ENCODE peak calls at places on chromosome 22, in eight cellular contexts. X, Y, T, G, N, I, B and H are unnamed samples.

GRCh38 chr22:25013634-25014033 is 61.1 kb downstream of the KIAA1671 start:
- DNase-seq in G (no peak), T (peak; percentile 33), I (no peak), Y (no peak), X (no peak), B (no peak), N (no peak), H (no peak)

GRCh38 chr22:24325105-24325757 is 54.6 kb downstream of the SPECC1L start:
- DNase-seq in Y (peak; percentile 9), X (no peak), B (no peak), G (no peak), N (no peak), T (peak; percentile 97), I (no peak), H (no peak)

GRCh38 chr22:50184004-50184461 is 1.7 kb upstream of the TRABD start:
- DNase-seq in I (peak; percentile 89), Y (no peak), N (no peak), T (peak; percentile 19), B (peak; percentile 90), X (no peak), G (no peak), H (no peak)

GRCh38 chr22:39593061-39593930 is 22.7 kb downstream of the CACNA1I start:
- DNase-seq in X (no peak), T (no peak), N (no peak), Y (no peak), G (peak; percentile 53), I (no peak), B (no peak), H (no peak)

GRCh38 chr22:37147186-37147990 is 2.3 kb downstream of the IL2RB start:
- DNase-seq in T (no peak), B (peak; percentile 31), G (no peak), Y (no peak), I (no peak), N (no peak), X (no peak), H (peak; percentile 37)

GRCh38 chr22:24106385-24107381 is 74.6 kb upstream of the SUSD2 start:
- DNase-seq in Y (peak; percentile 5), G (no peak), X (no peak), I (no peak), N (peak; percentile 16), B (no peak), T (no peak), H (peak; percentile 8)

GRCh38 chr22:23065069-23065451 is 5.3 kb upstream of the GNAZ start:
- DNase-seq in I (no peak), X (no peak), T (no peak), G (no peak), Y (no peak), N (no peak), B (peak; percentile 20), H (no peak)

GRCh38 chr22:50641696-50642607 is 14.0 kb upstream of the ARSA start:
- DNase-seq in B (peak; percentile 55), T (no peak), Y (no peak), I (no peak), G (no peak), X (no peak), N (no peak), H (no peak)

GRCh38 chr22:42408815-42409529 is 23.2 kb downstream of the NFAM1 start:
- DNase-seq in Y (no peak), G (no peak), I (no peak), X (no peak), B (no peak), N (no peak), T (no peak), H (no peak)

GRCh38 chr22:20153945-20154344 is 3.1 kb upstream of the CCDC188 start:
- DNase-seq in G (no peak), B (no peak), I (no peak), Y (no peak), N (no peak), X (no peak), T (no peak), H (no peak)

GRCh38 chr22:41512421-41513194 is 31.7 kb downstream of the POLR3H start:
- DNase-seq in I (no peak), Y (no peak), G (no peak), X (no peak), N (no peak), B (no peak), T (peak; percentile 65), H (no peak)

GRCh38 chr22:38831166-38831945 is 12.5 kb downstream of the NPTXR start:
- DNase-seq in I (no peak), B (no peak), G (no peak), N (no peak), X (no peak), Y (no peak), T (peak; percentile 49), H (no peak)

GRCh38 chr22:45469573-45470383 is 32.9 kb upstream of the FBLN1 start:
- DNase-seq in Y (no peak), T (peak; percentile 47), G (no peak), I (no peak), B (no peak), N (no peak), X (no peak), H (no peak)

GRCh38 chr22:50606126-50606525 is 5.5 kb downstream of the MAPK8IP2 start:
- DNase-seq in B (no peak), X (no peak), G (no peak), I (no peak), Y (no peak), N (no peak), T (no peak), H (no peak)

GRCh38 chr22:48635825-48636224 is 1191.8 kb downstream of the BRD1 start:
- DNase-seq in N (no peak), Y (no peak), T (no peak), G (no peak), X (no peak), B (no peak), I (peak; percentile 24), H (no peak)

GRCh38 chr22:26892401-26893033 is 235.1 kb downstream of the MIAT start:
- DNase-seq in Y (no peak), B (no peak), I (peak; percentile 82), N (no peak), G (peak; percentile 93), X (no peak), T (no peak), H (no peak)

GRCh38 chr22:24952837-24953293 is 349 bp downstream of the KIAA1671 start:
- DNase-seq in T (peak; percentile 43), G (peak; percentile 33), Y (no peak), B (peak; percentile 62), X (no peak), I (peak; percentile 70), N (no peak), H (peak; percentile 5)

GRCh38 chr22:19703869-19704268 is 10.4 kb upstream of the SEPTIN5 start:
- DNase-seq in B (no peak), T (no peak), I (no peak), G (no peak), N (no peak), X (no peak), Y (no peak), H (no peak)

GRCh38 chr22:39003165-39003638 is 10.9 kb upstream of the APOBEC3C start:
- DNase-seq in X (peak; percentile 24), I (peak; percentile 88), Y (peak; percentile 81), N (peak; percentile 52), T (peak; percentile 65), G (peak; percentile 57), B (peak; percentile 76), H (peak; percentile 78)

GRCh38 chr22:44821741-44822425 is 69.5 kb downstream of the ARHGAP8 start:
- DNase-seq in G (no peak), T (no peak), N (no peak), X (no peak), Y (no peak), I (no peak), B (peak; percentile 7), H (no peak)

GRCh38 chr22:35349704-35350538 is 31.0 kb upstream of the HMOX1 start:
- DNase-seq in N (no peak), G (peak; percentile 44), T (no peak), B (peak; percentile 48), X (no peak), I (peak; percentile 39), Y (no peak), H (no peak)

GRCh38 chr22:40332319-40332781 is 13.9 kb upstream of the ADSL start:
- DNase-seq in T (no peak), N (no peak), I (no peak), G (no peak), X (no peak), B (no peak), Y (no peak), H (no peak)

GRCh38 chr22:27576815-27577564 is 224.6 kb downstream of the MN1 start:
- DNase-seq in N (no peak), I (peak; percentile 31), X (no peak), B (peak; percentile 53), T (no peak), Y (no peak), G (no peak), H (no peak)

GRCh38 chr22:50621491-50621880 is 6.5 kb downstream of the ARSA start:
- DNase-seq in T (no peak), Y (peak; percentile 55), N (peak; percentile 33), I (no peak), X (no peak), G (no peak), B (no peak), H (peak; percentile 46)

GRCh38 chr22:49849161-49850020 is 4.3 kb upstream of the ZBED4 start:
- DNase-seq in Y (no peak), G (no peak), N (no peak), T (no peak), X (no peak), B (no peak), I (no peak), H (no peak)

GRCh38 chr22:41263704-41264103 is 22.3 kb downstream of the RANGAP1 start:
- DNase-seq in Y (no peak), G (no peak), N (no peak), T (no peak), X (no peak), B (no peak), I (no peak), H (no peak)

GRCh38 chr22:50084570-50084969 is 656 bp downstream of the MLC1 start:
- DNase-seq in I (no peak), X (no peak), N (no peak), B (peak; percentile 32), T (no peak), G (no peak), Y (no peak), H (no peak)

GRCh38 chr22:46220921-46221320 is 29.2 kb downstream of the CDPF1 start:
- DNase-seq in B (no peak), G (no peak), X (no peak), I (no peak), T (no peak), Y (no peak), N (no peak), H (no peak)

GRCh38 chr22:21660904-21661303 is 4.9 kb upstream of the PPIL2 start:
- DNase-seq in B (no peak), T (no peak), I (no peak), G (no peak), Y (no peak), N (no peak), X (no peak), H (no peak)

GRCh38 chr22:42269407-42270177 is 861 bp downstream of the TCF20 start:
- DNase-seq in G (no peak), X (peak; percentile 50), T (no peak), B (peak; percentile 64), I (peak; percentile 80), N (peak; percentile 64), Y (peak; percentile 72), H (peak; percentile 73)

GRCh38 chr22:42773161-42773560 is 52.5 kb upstream of the A4GALT start:
- DNase-seq in I (no peak), T (no peak), N (no peak), G (no peak), B (no peak), Y (no peak), X (no peak), H (no peak)

GRCh38 chr22:43001271-43002197 is 13.4 kb downstream of the PACSIN2 start:
- DNase-seq in Y (no peak), N (no peak), I (no peak), G (no peak), B (no peak), X (no peak), T (no peak), H (no peak)

GRCh38 chr22:30201970-30202369 is 44.6 kb downstream of the LIF start:
- DNase-seq in T (peak; percentile 38), I (no peak), B (no peak), N (no peak), G (no peak), X (no peak), Y (no peak), H (no peak)